ENCODE peak calls at places on chromosomes 2 and 18, in eight cellular contexts. U is ovary, P is body of pancreas, A is esophagus squamous epithelium, R is IMR-90, S is Peyer's patch, E is sigmoid colon, H is right lobe of liver. T is an unnamed sample. For H3K4me1 and H3K36me3, the result is how much of the 10 kb centered on the place peaks cover.

GRCh38 chr2:24015562-24016375 is 5.9 kb downstream of the MFSD2B start:
- DNase-seq in U (no peak), P (no peak), A (no peak), R (peak), S (no peak), E (no peak), H (no peak), T (no peak)

GRCh38 chr2:127355407-127356008 is 32.3 kb downstream of the MAP3K2 start:
- DNase-seq in U (no peak), P (peak), A (no peak), R (no peak), S (peak), E (no peak), H (no peak), T (no peak)

GRCh38 chr2:128284037-128284441 is 34.6 kb downstream of the HS6ST1 start:
- DNase-seq in U (peak), P (no peak), A (no peak), R (no peak), S (no peak), E (no peak), H (no peak), T (no peak)

GRCh38 chr2:148989882-148990493 is 48.5 kb upstream of the LYPD6B start:
- DNase-seq in U (peak), P (peak), A (no peak), R (peak), S (peak), E (no peak), H (peak), T (peak)

GRCh38 chr2:64654993-64655666 is 1.4 kb upstream of the SERTAD2 start:
- DNase-seq in U (no peak), P (peak), A (no peak), R (no peak), S (no peak), E (no peak), H (no peak), T (no peak)

GRCh38 chr18:63237911-63238710 is 81.5 kb downstream of the BCL2 start:
- DNase-seq in U (no peak), P (peak), A (no peak), R (peak), S (no peak), E (no peak), H (no peak), T (peak)

GRCh38 chr2:23673830-23674679 is 252.9 kb downstream of the ATAD2B start:
- DNase-seq in U (no peak), P (no peak), A (no peak), R (no peak), S (no peak), E (no peak), H (no peak), T (no peak)

GRCh38 chr18:11316546-11316945 is 167.2 kb upstream of the PIEZO2 start:
- DNase-seq in U (no peak), P (no peak), A (no peak), R (no peak), S (no peak), E (no peak), H (no peak), T (no peak)

GRCh38 chr18:26133652-26134051 is at the start of gene PSMA8:
- DNase-seq in U (peak), P (peak), A (no peak), R (no peak), S (peak), E (no peak), H (no peak), T (no peak)

GRCh38 chr18:10528439-10528838 is 2.6 kb downstream of the NAPG start:
- DNase-seq in U (no peak), P (no peak), A (no peak), R (no peak), S (no peak), E (no peak), H (no peak), T (no peak)

GRCh38 chr2:215705771-215706261 is 269.9 kb upstream of the FN1 start:
- DNase-seq in U (no peak), P (no peak), A (no peak), R (peak), S (no peak), E (no peak), H (no peak), T (no peak)

GRCh38 chr2:28188436-28188835 is 204.2 kb upstream of the FOSL2 start:
- DNase-seq in U (no peak), P (no peak), A (no peak), R (no peak), S (no peak), E (no peak), H (no peak), T (no peak)

GRCh38 chr2:194327196-194327888 is 1329.7 kb upstream of the SLC39A10 start:
- DNase-seq in U (no peak), P (no peak), A (no peak), R (no peak), S (no peak), E (no peak), H (no peak), T (no peak)

GRCh38 chr2:134892282-134893054 is 26.2 kb upstream of the CCNT2 start:
- DNase-seq in U (no peak), P (no peak), A (no peak), R (no peak), S (no peak), E (no peak), H (no peak), T (no peak)

GRCh38 chr2:76197842-76198448 is 487.2 kb upstream of the GCFC2 start:
- DNase-seq in U (no peak), P (peak), A (no peak), R (peak), S (peak), E (peak), H (peak), T (peak)

GRCh38 chr2:96470636-96471035 is 34.5 kb downstream of the NEURL3 start:
- DNase-seq in U (peak), P (peak), A (no peak), R (peak), S (peak), E (no peak), H (peak), T (peak)

GRCh38 chr2:169877406-169877805 is 50.2 kb downstream of the UBR3 start:
- DNase-seq in U (no peak), P (no peak), A (no peak), R (peak), S (no peak), E (no peak), H (no peak), T (no peak)

GRCh38 chr18:37231251-37231650 is 334.3 kb downstream of the CELF4 start:
- DNase-seq in U (no peak), P (no peak), A (no peak), R (no peak), S (no peak), E (no peak), H (no peak), T (no peak)

GRCh38 chr2:200695178-200695930 is 109.5 kb downstream of the AOX1 start:
- DNase-seq in U (no peak), P (no peak), A (no peak), R (no peak), S (no peak), E (no peak), H (no peak), T (no peak)

GRCh38 chr18:42113529-42114191 is 158.6 kb downstream of the PIK3C3 start:
- DNase-seq in U (no peak), P (no peak), A (no peak), R (peak), S (no peak), E (no peak), H (no peak), T (no peak)

GRCh38 chr18:64380117-64380516 is 231.2 kb upstream of the LINC00305 start:
- DNase-seq in U (no peak), P (no peak), A (no peak), R (no peak), S (no peak), E (no peak), H (no peak), T (no peak)

GRCh38 chr2:153477096-153477555 is 1.4 kb downstream of the RPRM start:
- DNase-seq in U (peak), P (peak), A (no peak), R (no peak), S (no peak), E (peak), H (no peak), T (no peak)

GRCh38 chr2:196427996-196428634 is 211.4 kb upstream of the CCDC150 start:
- DNase-seq in U (no peak), P (no peak), A (no peak), R (no peak), S (no peak), E (no peak), H (no peak), T (no peak)

GRCh38 chr2:36695746-36696415 is 626 bp upstream of the VIT start:
- DNase-seq in U (no peak), P (no peak), A (no peak), R (peak), S (no peak), E (no peak), H (no peak), T (no peak)

GRCh38 chr2:37343537-37344434 is 644 bp upstream of the QPCT start:
- DNase-seq in U (no peak), P (no peak), A (no peak), R (peak), S (no peak), E (no peak), H (no peak), T (no peak)

GRCh38 chr2:52597361-52597760 is 1170.2 kb upstream of the CHAC2 start:
- DNase-seq in U (no peak), P (no peak), A (no peak), R (peak), S (no peak), E (no peak), H (no peak), T (no peak)

GRCh38 chr2:30178618-30179404 is 32.0 kb downstream of the YPEL5 start:
- DNase-seq in U (peak), P (peak), A (no peak), R (peak), S (no peak), E (peak), H (no peak), T (peak)

GRCh38 chr18:46324556-46324955 is 220.4 kb downstream of the HAUS1 start:
- DNase-seq in U (no peak), P (no peak), A (no peak), R (peak), S (no peak), E (no peak), H (no peak), T (no peak)

GRCh38 chr2:231717281-231718180 is 9.2 kb downstream of the PTMA start:
- DNase-seq in U (no peak), P (no peak), A (no peak), R (peak), S (no peak), E (peak), H (no peak), T (no peak)

GRCh38 chr18:8121942-8122480 is 487.2 kb upstream of the RAB12 start:
- DNase-seq in U (no peak), P (no peak), A (no peak), R (peak), S (no peak), E (no peak), H (no peak), T (no peak)

GRCh38 chr2:239245872-239246701 is 154.7 kb downstream of the HDAC4 start:
- DNase-seq in U (no peak), P (peak), A (no peak), R (no peak), S (peak), E (peak), H (no peak), T (no peak)
- H3K4me1 ChIP-seq in U (under half), P (under half), A (half or more), R (under half), S (under half), E (half or more), H (under half), T (under half)

GRCh38 chr2:208251098-208251497 is 3.8 kb downstream of the IDH1 start:
- DNase-seq in U (no peak), P (no peak), A (no peak), R (no peak), S (no peak), E (no peak), H (no peak), T (no peak)

GRCh38 chr2:208254118-208254870 is 577 bp downstream of the IDH1 start:
- DNase-seq in U (peak), P (peak), A (peak), R (peak), S (peak), E (peak), H (peak), T (peak)

GRCh38 chr2:208253518-208254117 is 1.3 kb downstream of the IDH1 start:
- DNase-seq in U (no peak), P (no peak), A (no peak), R (no peak), S (no peak), E (no peak), H (no peak), T (no peak)

GRCh38 chr2:208254871-208255556 is at the start of gene IDH1:
- DNase-seq in U (peak), P (peak), A (peak), R (peak), S (peak), E (peak), H (peak), T (peak)

DNA sequence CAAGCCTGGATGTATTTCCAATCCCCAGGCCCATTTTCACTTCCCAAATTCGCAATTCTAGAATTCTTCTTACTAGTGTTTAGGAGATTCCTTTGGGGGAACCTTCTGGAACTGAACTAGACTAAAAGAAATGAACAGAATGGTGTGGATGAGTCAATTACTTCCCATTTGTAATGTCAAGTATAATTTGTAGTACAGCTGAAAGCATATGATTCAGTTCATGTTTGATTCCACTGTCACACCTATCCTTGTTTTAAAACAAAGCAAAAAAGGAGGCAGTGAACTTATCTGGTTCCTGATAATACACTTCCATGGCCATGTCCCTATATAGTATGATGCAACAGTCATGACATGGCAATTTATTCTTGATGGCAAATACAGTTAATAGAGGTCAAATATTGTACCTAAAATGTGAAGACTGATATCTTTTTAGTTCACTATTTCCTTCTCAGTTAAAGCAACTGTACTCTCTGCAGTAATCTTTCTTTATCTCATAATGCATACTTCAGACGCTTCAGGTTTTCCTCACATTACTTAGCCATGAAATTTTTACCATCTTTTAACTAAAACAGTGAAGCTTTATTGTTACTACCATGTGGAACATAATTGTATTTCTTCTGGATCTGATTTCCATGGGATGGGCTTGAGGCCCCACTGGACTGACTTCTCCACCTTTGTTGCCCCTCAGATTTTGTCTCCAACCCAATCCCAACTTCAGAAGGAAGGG is 1.9 kb downstream of the IDH1 start:
- DNase-seq in U (no peak), P (no peak), A (no peak), R (no peak), S (no peak), E (no peak), H (no peak), T (no peak)
- H3K36me3 ChIP-seq in U (under half), P (under half), A (under half), R (under half), S (under half), E (under half), H (under half), T (under half)

DNA sequence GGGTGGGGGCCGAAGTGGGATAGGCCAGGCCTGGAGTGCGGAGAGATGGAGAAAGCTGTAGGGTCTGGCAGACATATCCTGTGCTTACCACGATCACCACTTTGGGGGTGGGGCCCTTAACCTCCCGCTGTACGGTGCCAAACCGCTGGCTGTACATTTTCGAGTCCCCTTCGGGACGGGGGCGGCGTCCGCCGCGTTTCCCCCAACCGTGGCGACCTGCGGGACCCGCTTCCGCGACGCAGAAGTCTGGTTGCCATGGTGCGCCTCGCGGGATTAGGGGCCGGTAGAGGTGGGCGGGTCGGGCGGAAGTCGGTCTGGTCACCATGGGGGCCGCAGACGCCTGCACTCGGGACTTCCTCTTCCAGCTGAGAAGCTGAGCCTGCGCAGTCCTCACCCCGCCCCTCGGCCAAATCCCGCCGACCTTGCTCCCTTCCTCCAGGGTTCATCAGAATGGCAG is at the start of gene CFAP53:
- DNase-seq in U (peak), P (peak), A (peak), R (peak), S (peak), E (peak), H (peak), T (peak)
- TF ChIP-seq POLR2A in U (no peak), P (peak), A (no peak), R (peak), S (no peak), E (no peak), H (no peak), T (no peak)

GRCh38 chr18:55362303-55362702 is 225.7 kb downstream of the TCF4 start:
- DNase-seq in U (no peak), P (no peak), A (no peak), R (no peak), S (no peak), E (no peak), H (no peak), T (no peak)

GRCh38 chr18:55356815-55357214 is 231.2 kb downstream of the TCF4 start:
- DNase-seq in U (no peak), P (no peak), A (no peak), R (no peak), S (no peak), E (no peak), H (no peak), T (no peak)

GRCh38 chr18:55354795-55355194 is 233.2 kb downstream of the TCF4 start:
- DNase-seq in U (no peak), P (no peak), A (no peak), R (peak), S (no peak), E (no peak), H (no peak), T (no peak)

GRCh38 chr18:55355220-55355619 is 232.8 kb downstream of the TCF4 start:
- DNase-seq in U (no peak), P (no peak), A (no peak), R (no peak), S (no peak), E (no peak), H (no peak), T (no peak)

DNA sequence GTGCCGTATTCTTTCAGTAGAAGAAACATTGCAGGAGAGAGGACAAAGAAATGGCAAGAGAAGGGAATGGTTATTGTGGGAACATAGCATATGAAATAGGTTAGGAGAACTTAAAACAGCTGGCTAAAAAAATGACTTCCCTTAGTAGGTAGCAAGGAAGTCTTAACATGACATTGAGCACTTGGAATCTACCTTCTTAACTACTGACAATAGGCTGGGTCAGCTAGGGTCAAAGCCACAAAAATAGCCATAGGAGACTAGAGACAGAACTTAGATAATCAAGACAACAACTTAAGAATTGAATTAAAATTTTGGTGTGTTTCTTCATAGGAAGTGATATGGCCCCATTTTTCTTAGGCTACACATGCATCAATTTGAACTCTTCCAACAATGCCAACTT is 227.9 kb downstream of the TCF4 start:
- DNase-seq in U (no peak), P (no peak), A (no peak), R (no peak), S (no peak), E (no peak), H (no peak), T (no peak)
- H3K4me1 ChIP-seq in U (under half), P (under half), A (under half), R (under half), S (under half), E (under half), H (under half), T (under half)

GRCh38 chr2:86062043-86062442 is 43.6 kb downstream of the POLR1A start:
- DNase-seq in U (no peak), P (no peak), A (no peak), R (peak), S (no peak), E (no peak), H (no peak), T (no peak)
- H3K36me3 ChIP-seq in U (under half), P (under half), A (under half), R (under half), S (under half), E (half or more), H (under half), T (under half)

T was measured in tibial nerve.